ENCODE peak calls at places on chromosomes 4 and X, in four cellular contexts. M, P, S and X are unnamed samples. For H3K79me2, the result is how much of the 10 kb centered on the place peaks cover.

GRCh38 chrX:16528620-16529019 is 121.3 kb upstream of the S100G start:
- DNase-seq in M (no peak), P (no peak), S (no peak), X (no peak)

GRCh38 chrX:119685225-119686066 is 7.5 kb downstream of the SEPTIN6 start:
- DNase-seq in M (no peak), P (no peak), S (no peak), X (no peak)

GRCh38 chr4:150510176-150510875 is 71.6 kb upstream of the MAB21L2 start:
- DNase-seq in M (peak), P (peak), S (peak), X (no peak)

GRCh38 chr4:37590016-37590415 is 96.2 kb downstream of the RELL1 start:
- DNase-seq in M (no peak), P (no peak), S (no peak), X (no peak)

GRCh38 chrX:50812995-50813842 is 775 bp downstream of the SHROOM4 start:
- DNase-seq in M (peak), P (peak), S (peak), X (peak)

GRCh38 chrX:17042046-17042445 is 95.6 kb downstream of the REPS2 start:
- DNase-seq in M (no peak), P (no peak), S (no peak), X (no peak)

GRCh38 chr4:95158045-95158444 is 390.7 kb downstream of the UNC5C start:
- DNase-seq in M (no peak), P (no peak), S (no peak), X (no peak)

GRCh38 chrX:148573119-148573518 is 72.7 kb downstream of the AFF2 start:
- DNase-seq in M (no peak), P (no peak), S (no peak), X (peak)

GRCh38 chr4:89829470-89830138 is 7.4 kb downstream of the SNCA start:
- DNase-seq in M (no peak), P (peak), S (peak), X (no peak)

GRCh38 chr4:26619784-26620183 is 35.9 kb downstream of the TBC1D19 start:
- DNase-seq in M (peak), P (peak), S (peak), X (no peak)

GRCh38 chrX:136291824-136292223 is 8.9 kb upstream of the ADGRG4 start:
- DNase-seq in M (peak), P (no peak), S (no peak), X (no peak)

GRCh38 chrX:136851526-136851925 is 29.0 kb downstream of the RBMX start:
- DNase-seq in M (no peak), P (no peak), S (no peak), X (no peak)

GRCh38 chr4:101599620-101600019 is 190.9 kb upstream of the BANK1 start:
- DNase-seq in M (peak), P (peak), S (peak), X (no peak)

GRCh38 chr4:127988638-127989037 is 23.4 kb downstream of the ABHD18 start:
- DNase-seq in M (no peak), P (no peak), S (no peak), X (no peak)

GRCh38 chrX:46327229-46328081 is 217.8 kb downstream of the ZNF674 start:
- DNase-seq in M (peak), P (peak), S (peak), X (peak)

GRCh38 chrX:78945186-78945912 is at the start of gene P2RY10:
- DNase-seq in M (no peak), P (no peak), S (no peak), X (no peak)

GRCh38 chr4:139458999-139459398 is 5.1 kb downstream of the RAB33B start:
- DNase-seq in M (peak), P (peak), S (no peak), X (no peak)
- H3K79me2 ChIP-seq in M (half or more), P (under half), S (half or more), X (half or more)

DNA sequence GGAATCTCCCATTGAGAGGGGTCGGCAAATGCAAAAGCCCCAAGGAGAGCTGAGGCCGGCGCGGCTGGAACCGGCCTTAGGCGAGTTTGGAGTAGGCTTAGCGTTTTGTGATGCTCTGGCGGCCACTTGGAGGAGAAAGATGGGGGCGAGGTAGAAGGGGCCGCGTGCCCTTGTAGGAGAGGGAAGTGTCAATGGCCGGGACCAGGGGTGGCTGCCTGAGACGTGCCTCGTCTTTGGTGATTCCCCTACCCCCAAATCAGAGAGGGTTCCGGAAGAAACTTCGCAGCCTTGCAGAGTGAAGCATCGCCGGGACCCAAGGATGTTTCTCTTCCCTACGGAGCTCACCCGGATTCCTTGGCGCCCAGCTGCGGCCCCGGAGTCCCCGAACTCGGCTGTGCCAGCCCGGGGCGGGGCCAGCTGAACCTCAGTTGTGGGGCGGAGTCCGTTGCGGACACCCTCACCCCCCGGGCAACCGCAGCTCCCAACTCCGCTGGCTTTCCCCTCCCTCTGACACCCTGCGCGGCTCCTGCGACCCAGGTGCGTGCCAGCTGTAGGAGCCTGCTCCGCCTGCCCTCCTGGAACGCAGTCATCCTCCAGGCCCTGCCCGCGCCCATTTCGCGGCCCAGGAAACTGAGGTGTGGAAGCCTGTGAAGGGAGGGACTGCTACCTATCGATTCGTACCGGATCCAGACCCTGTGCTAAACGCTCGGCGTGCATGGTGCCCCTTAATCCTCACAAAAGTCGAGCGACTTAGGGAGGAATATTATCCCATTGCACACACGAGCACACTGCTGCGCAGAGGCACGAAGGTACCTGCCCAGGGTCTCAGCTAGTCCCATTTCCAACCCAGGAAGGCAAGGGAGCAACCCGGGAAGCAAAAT is 12.0 kb downstream of the MSX1 start:
- DNase-seq in M (no peak), P (no peak), S (no peak), X (peak)
- TF ChIP-seq EZH2 in M (no peak), P (peak), S (peak), X (peak)

GRCh38 chrX:153974726-153975286 is 2.3 kb downstream of the TMEM187 start:
- DNase-seq in M (no peak), P (no peak), S (no peak), X (no peak)

GRCh38 chrX:153972368-153973126 is at the start of gene TMEM187:
- DNase-seq in M (peak), P (peak), S (peak), X (peak)

GRCh38 chrX:153974003-153974725 is 1.6 kb downstream of the TMEM187 start:
- DNase-seq in M (no peak), P (no peak), S (no peak), X (no peak)

GRCh38 chrX:153971632-153972367 is at the start of gene HCFC1:
- DNase-seq in M (peak), P (peak), S (peak), X (peak)

DNA sequence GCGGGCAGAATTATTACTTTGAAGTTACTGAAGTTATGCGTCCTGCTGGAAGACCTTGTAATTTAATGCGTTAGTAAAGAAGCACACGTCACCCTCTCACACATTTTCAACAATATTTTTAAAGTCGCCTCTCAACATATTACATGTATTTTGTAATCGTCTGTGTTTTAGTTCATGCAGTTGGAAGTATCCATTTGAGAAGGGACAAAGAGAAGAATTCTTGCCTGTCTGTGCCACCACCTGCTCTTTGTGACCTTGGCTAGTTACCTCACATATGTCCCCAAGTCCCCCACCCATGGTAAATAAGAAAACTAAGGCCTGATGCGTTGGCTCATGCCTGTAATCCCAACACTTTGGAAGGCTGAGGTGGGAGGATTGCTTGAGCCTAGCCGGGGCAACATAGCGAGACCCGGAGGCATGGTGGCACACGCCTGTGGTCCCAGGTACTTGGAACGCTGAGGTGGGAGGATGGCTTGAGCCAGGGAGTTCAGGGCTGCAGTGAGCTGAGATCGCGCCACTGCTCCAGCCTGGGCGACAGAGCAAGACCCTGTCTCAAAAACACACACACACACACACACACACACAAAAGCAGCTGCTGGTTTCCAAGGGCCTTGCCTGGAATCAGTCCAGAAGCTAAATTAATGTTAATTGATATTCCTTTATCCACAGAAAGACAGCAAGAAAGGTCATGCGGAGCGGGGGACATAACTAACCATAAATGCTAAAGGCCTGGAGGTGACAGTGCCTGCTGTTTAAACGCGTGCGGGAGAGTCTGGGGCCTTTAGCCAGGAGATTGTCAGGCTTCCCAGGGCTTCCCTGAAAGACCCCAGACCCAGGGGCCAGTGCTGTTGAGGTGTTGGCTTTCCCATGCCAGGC is 811 bp downstream of the TMEM187 start:
- DNase-seq in M (no peak), P (no peak), S (peak), X (no peak)
- H3K79me2 ChIP-seq in M (half or more), P (under half), S (under half), X (under half)

DNA sequence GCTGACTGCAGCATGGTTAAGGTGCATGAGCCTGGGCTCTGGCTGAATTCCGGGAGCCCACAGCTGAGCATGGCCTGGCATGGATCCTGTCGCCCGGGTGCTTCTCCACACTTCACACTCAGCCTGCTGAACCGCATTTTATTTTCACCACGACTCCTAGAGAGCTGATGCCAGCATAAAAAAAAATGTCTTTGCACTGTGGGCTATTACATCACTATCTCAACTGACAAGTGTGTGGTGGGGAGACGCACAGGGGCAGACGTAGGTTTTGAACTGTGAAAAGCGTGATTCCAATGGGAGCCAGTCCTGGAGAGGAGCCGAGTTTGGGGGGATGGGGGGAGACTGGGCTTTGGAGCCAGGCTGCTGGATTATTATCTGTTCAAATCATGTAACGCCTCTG is 36.8 kb downstream of the BCOR start:
- DNase-seq in M (no peak), P (no peak), S (no peak), X (no peak)
- TF ChIP-seq EZH2 in M (no peak), P (no peak), S (no peak), X (no peak)

DNA sequence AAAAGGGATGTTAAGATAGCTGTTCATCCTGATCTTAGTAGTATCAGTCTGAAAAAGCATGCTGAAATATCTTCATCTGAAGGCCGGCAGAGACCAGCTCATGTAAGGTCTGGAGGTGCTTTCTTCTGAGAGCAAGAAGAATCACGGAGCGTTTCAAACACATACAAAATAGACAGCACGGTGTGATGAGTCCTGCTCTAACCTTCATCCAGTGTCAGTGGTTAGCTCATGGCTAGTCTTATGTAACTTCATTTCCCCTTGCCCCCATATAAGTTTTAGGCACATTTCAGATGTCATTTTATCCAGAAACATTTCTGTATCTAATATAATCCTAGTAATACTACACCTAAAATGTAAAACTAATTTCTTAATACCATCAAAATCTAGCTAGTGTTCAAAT is 27.8 kb downstream of the ADD1 start:
- DNase-seq in M (no peak), P (no peak), S (no peak), X (no peak)
- H3K79me2 ChIP-seq in M (half or more), P (half or more), S (half or more), X (half or more)

GRCh38 chr4:82045267-82045666 is 328.5 kb downstream of the HNRNPD start:
- DNase-seq in M (no peak), P (no peak), S (no peak), X (no peak)

GRCh38 chr4:82042042-82042441 is 331.7 kb downstream of the HNRNPD start:
- DNase-seq in M (no peak), P (no peak), S (no peak), X (no peak)

GRCh38 chr4:82043809-82044137 is 330.0 kb downstream of the HNRNPD start:
- DNase-seq in M (no peak), P (no peak), S (no peak), X (no peak)

GRCh38 chr4:82044141-82044993 is 329.4 kb downstream of the HNRNPD start:
- DNase-seq in M (peak), P (peak), S (peak), X (peak)

DNA sequence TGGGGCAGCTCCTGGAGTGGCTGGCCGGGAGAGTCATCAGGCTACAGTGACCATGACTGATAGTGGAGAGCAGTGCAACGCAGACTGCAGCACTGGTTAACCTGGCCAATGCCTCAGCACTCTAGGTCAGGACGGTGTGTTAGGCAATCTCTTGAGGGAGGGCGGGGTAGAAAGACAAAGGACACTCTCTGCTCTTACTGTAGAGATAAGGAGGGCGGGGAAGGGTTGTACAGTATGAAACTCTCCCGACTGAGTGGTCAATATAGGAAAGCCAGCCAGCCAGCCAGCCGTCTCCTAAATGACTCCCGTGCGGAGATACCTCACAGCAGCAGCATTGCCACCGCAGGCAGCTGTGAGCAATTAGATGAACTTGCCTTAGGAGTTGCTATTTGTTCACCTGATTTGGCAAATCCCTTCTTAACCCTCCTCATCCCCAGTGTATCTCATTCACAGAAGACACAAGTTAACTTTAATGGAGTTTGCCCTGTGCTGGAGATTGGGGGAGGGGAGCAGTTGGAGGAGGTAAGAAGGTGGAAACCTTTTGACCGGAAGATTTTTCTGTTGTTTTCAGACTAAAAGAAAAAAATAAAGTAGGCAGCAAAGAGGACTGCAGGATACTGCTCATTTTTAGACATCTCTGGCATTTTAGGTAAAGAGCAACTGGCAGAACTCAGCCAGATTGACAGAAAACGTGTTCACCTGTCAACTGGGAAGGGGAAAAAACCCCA is 330.5 kb downstream of the HNRNPD start:
- DNase-seq in M (no peak), P (no peak), S (no peak), X (peak)
- TF ChIP-seq EZH2 in M (no peak), P (no peak), S (no peak), X (no peak)

DNA sequence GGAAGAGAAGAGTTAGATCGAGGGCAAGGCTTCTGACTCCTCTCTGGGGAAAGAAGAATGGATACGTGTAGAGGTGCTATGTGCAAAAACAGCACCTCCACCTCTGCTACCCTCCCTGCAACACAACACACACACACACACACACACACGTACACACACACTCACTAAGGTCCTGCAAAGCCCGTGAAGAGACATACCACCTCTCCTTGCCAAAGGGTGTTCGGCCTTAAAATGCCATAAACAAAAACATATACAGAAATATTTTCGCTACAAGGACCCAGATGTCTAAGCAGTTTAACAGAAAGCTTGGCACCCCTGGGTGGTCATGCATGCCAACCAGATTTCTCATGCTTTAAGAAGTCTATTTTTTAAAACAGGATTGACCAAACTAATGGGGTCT is 1.5 kb downstream of the TIFA start:
- DNase-seq in M (peak), P (peak), S (no peak), X (no peak)
- H3K79me2 ChIP-seq in M (half or more), P (under half), S (under half), X (under half)